ENCODE peak calls at places on chromosomes 2 and 18, in eight cellular contexts. M, B, L, O, X, P, R and J are unnamed samples.

GRCh38 chr2:218028562-218029348 is 26.0 kb upstream of the TNS1 start:
- DNase-seq in M (peak), B (no peak), L (no peak), O (no peak), X (no peak), P (no peak), R (no peak), J (no peak)

GRCh38 chr2:10400568-10400977 is 47.6 kb downstream of the ODC1 start:
- DNase-seq in M (peak), B (no peak), L (no peak), O (no peak), X (no peak), P (peak), R (no peak), J (no peak)

GRCh38 chr2:100906679-100907078 is 86.7 kb downstream of the NPAS2 start:
- DNase-seq in M (no peak), B (no peak), L (no peak), O (no peak), X (no peak), P (no peak), R (no peak), J (no peak)

GRCh38 chr2:193869564-193869963 is 1674.8 kb upstream of the TMEFF2 start:
- DNase-seq in M (no peak), B (no peak), L (no peak), O (no peak), X (no peak), P (no peak), R (no peak), J (no peak)

GRCh38 chr2:27016801-27017325 is 15.9 kb upstream of the TMEM214 start:
- DNase-seq in M (no peak), B (no peak), L (peak), O (peak), X (peak), P (no peak), R (peak), J (peak)

GRCh38 chr18:27428120-27428519 is 243.0 kb upstream of the CHST9 start:
- DNase-seq in M (no peak), B (no peak), L (no peak), O (no peak), X (peak), P (no peak), R (no peak), J (no peak)

GRCh38 chr2:204776781-204777559 is 231.7 kb downstream of the PARD3B start:
- DNase-seq in M (no peak), B (no peak), L (no peak), O (peak), X (peak), P (no peak), R (peak), J (peak)

GRCh38 chr18:22182884-22183610 is 13.7 kb downstream of the GATA6 start:
- DNase-seq in M (no peak), B (no peak), L (no peak), O (no peak), X (no peak), P (no peak), R (no peak), J (peak)

GRCh38 chr18:10872297-10872696 is 277.1 kb downstream of the PIEZO2 start:
- DNase-seq in M (no peak), B (no peak), L (no peak), O (no peak), X (no peak), P (no peak), R (no peak), J (no peak)

GRCh38 chr18:26894006-26894405 is 28.5 kb upstream of the AQP4 start:
- DNase-seq in M (no peak), B (no peak), L (no peak), O (no peak), X (no peak), P (no peak), R (no peak), J (no peak)

GRCh38 chr2:75764611-75765010 is 53.9 kb upstream of the GCFC2 start:
- DNase-seq in M (no peak), B (no peak), L (no peak), O (no peak), X (no peak), P (no peak), R (no peak), J (no peak)

DNA sequence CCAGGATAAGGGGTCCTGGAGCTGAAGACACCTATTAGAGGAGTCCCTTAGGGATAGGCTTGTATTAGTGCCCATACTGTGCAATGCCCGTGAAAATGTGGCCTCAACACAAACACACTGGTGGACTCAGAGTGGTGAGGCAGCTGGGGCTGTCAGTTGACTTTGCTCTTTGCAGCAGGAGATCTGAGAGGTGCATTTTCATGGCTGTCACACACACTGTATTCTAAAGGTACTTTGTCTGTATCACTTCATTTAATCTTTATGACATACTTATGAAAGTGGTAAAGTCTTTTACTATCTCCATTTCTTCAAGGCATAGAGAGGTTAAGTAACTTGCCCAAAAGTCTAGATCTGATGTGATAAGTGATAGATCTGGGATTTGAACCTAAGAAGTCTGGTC is 55.1 kb upstream of the GCFC2 start:
- DNase-seq in M (no peak), B (no peak), L (no peak), O (no peak), X (no peak), P (no peak), R (no peak), J (no peak)
- H3K4me3 ChIP-seq in M (no peak), B (no peak), L (no peak), O (no peak), X (no peak), P (no peak), R (no peak), J (no peak)

DNA sequence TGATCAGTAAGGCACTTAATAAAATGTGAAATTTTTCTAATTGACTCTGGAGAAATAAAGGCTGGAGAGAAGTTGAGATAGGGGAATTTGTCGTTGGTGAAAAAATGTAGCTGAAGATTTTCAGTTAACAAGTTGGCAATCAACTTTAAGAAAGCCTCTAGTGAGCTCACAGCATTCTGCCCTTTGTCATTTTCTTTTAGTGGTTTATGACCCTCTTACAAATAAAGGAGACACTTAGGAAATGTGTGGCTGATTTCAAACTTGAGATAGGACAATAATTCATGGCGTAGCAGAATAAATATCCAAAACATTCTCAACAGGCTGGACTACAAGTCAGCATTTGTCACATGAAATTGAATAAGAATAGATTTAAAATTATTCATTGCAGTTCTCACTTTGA is 412.5 kb upstream of the SPHKAP start:
- DNase-seq in M (no peak), B (no peak), L (no peak), O (no peak), X (no peak), P (no peak), R (no peak), J (no peak)
- TF ChIP-seq CTCF in M (no peak), B (no peak), L (no peak), O (no peak), X (no peak), P (no peak), R (no peak), J (no peak)

DNA sequence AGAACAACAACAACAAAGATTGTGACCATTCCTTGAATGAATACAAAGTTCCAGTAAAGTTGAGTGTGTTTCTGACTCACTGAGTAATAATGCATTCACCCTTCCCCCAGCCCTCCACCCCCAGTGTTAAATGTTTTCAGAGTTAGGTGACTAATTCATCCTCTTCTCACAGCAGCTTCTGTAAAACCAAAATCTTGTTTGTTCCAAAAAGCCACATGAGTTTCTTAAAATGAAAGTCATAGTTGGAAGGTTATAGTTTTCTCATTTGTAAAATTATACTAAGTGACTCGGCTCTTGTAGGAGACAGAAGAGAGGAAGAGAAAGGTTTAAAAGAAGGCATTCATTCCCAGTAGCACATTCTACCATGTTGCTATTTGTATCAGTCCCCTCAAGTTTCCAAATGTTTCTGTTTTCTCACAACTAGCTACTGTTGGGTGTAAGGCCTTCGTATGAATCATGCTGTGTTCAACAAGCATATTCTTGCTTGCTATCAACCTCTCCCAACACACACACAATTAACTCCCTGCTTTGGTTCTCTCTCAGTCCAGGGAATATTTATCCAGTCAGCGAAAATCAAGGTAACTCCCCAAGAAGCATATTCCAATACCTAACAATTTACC is 75.3 kb downstream of the MBD2 start:
- DNase-seq in M (no peak), B (peak), L (peak), O (peak), X (peak), P (no peak), R (peak), J (peak)
- H3K4me3 ChIP-seq in M (no peak), B (no peak), L (no peak), O (peak), X (peak), P (no peak), R (peak), J (no peak)

GRCh38 chr2:84942964-84943421 is 28.0 kb upstream of the KCMF1 start:
- DNase-seq in M (no peak), B (no peak), L (no peak), O (no peak), X (no peak), P (no peak), R (no peak), J (no peak)

GRCh38 chr2:84944257-84944909 is 26.6 kb upstream of the KCMF1 start:
- DNase-seq in M (no peak), B (no peak), L (no peak), O (no peak), X (no peak), P (no peak), R (no peak), J (no peak)

GRCh38 chr2:84942166-84942565 is 28.8 kb upstream of the KCMF1 start:
- DNase-seq in M (no peak), B (no peak), L (no peak), O (no peak), X (no peak), P (no peak), R (no peak), J (no peak)

GRCh38 chr2:84947010-84947593 is 23.9 kb upstream of the KCMF1 start:
- DNase-seq in M (no peak), B (no peak), L (no peak), O (no peak), X (no peak), P (no peak), R (no peak), J (no peak)

GRCh38 chr2:84946204-84947009 is 24.6 kb upstream of the KCMF1 start:
- DNase-seq in M (no peak), B (no peak), L (peak), O (no peak), X (peak), P (peak), R (peak), J (no peak)
- TF ChIP-seq CTCF in M (no peak), B (no peak), L (no peak), O (no peak), X (no peak), P (no peak), R (no peak), J (no peak)

DNA sequence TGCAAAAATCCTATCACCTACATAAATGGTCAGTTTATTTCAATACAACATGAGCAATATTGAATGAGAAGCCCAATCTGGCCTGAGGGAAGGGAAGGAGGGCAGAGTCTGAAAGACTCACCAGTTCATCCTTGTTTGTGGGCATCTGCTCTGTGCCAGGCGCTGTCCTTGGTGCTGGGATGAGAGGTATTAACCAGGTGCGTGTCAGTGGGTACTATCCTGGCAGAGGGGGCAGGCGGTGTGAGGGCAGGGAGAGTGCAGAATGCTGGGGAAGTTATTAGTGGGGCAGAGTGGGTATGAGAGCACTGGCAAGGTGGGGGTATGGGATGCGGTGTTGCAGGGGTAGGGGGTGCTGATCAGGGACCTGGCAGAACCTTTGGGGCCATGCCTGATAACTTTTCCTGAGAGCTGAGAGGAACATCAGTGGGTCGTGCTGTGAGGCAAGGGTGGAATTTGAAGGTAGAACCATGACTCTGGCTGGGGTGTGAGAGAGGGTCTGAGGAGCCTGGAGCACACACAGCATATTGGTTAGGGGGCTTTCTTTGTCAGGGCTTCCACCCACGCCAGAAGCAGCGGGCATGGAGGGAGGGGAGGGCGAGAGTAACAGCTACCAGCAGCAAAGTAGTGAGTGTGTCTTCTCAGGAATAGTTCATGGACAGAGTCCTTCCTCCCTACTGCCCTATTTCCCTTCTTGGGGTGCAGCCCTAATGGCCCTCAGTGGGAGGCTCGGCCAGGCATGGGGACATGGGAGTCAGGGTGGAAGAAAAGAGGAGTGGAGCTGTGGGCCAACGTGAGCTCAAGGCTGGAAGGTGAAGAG is 290.7 kb downstream of the CYP26B1 start:
- DNase-seq in M (no peak), B (no peak), L (no peak), O (no peak), X (no peak), P (no peak), R (no peak), J (peak)
- H3K4me3 ChIP-seq in M (no peak), B (no peak), L (no peak), O (no peak), X (no peak), P (no peak), R (no peak), J (no peak)

GRCh38 chr2:149573760-149574159 is 13.8 kb downstream of the MMADHC start:
- DNase-seq in M (no peak), B (no peak), L (no peak), O (peak), X (peak), P (no peak), R (no peak), J (peak)
- TF ChIP-seq CTCF in M (peak), B (peak), L (no peak), O (peak), X (peak), P (no peak), R (peak), J (peak)